ENCODE peak calls at places on chromosomes 1 and 21, in ten cellular contexts. Y is GM18507; N is Right ventricle myocardium inferior; R is C1 segment of cervical spinal cord; P is iPS-NIHi11; X is dermis blood vessel endothelial cell; J is AG20443; B is stimulated activated CD4-positive, alpha-beta T cell treated with anti-CD3 and anti-CD28 coated beads, Interleukin-2, amount 100 ng/mL, for 48 hours; O is renal cortical epithelial cell; L is Right ventricle myocardium superior. T is an unnamed sample.

GRCh38 chr1:18217398-18218043 is 109.9 kb downstream of the IGSF21 start:
- DNase-seq in Y (no peak), N (no peak), R (no peak), P (peak; percentile 76), X (no peak), J (peak; percentile 57), B (no peak), O (peak; percentile 2), L (no peak), T (peak; percentile 30)

GRCh38 chr1:232853994-232854532 is 48.8 kb downstream of the MAP10 start:
- DNase-seq in Y (no peak), N (no peak), R (no peak), P (no peak), X (no peak), J (peak; percentile 66), B (no peak), O (peak; percentile 97), L (no peak), T (no peak)

GRCh38 chr1:1943834-1944570 is 24.9 kb upstream of the TMEM52 start:
- DNase-seq in Y (peak; percentile 23), N (peak; percentile 75), R (no peak), P (peak; percentile 91), X (peak; percentile 63), J (peak; percentile 84), B (peak; percentile 58), O (no peak), L (peak; percentile 65), T (peak; percentile 67)

GRCh38 chr21:31397515-31397926 is 53.5 kb upstream of the TIAM1 start:
- DNase-seq in Y (no peak), N (no peak), R (no peak), P (no peak), X (no peak), J (no peak), B (no peak), O (no peak), L (no peak), T (no peak)

GRCh38 chr1:9039761-9040658 is 13.8 kb upstream of the SLC2A7 start:
- DNase-seq in Y (no peak), N (peak; percentile 68), R (no peak), P (no peak), X (peak; percentile 6), J (no peak), B (no peak), O (no peak), L (no peak), T (no peak)

GRCh38 chr1:100543640-100544039 is 5.7 kb downstream of the GPR88 start:
- DNase-seq in Y (no peak), N (no peak), R (no peak), P (peak; percentile 72), X (peak; percentile 18), J (no peak), B (no peak), O (peak; percentile 13), L (no peak), T (peak; percentile 36)

GRCh38 chr1:117570988-117571409 is 34.8 kb upstream of the TENT5C start:
- DNase-seq in Y (no peak), N (no peak), R (no peak), P (peak; percentile 73), X (no peak), J (no peak), B (no peak), O (peak; percentile 47), L (no peak), T (no peak)

GRCh38 chr1:83693409-83694126 is 305.4 kb downstream of the TTLL7 start:
- DNase-seq in Y (no peak), N (no peak), R (no peak), P (peak; percentile 45), X (peak; percentile 2), J (peak; percentile 34), B (no peak), O (no peak), L (no peak), T (no peak)

GRCh38 chr1:112540395-112540794 is 31.6 kb downstream of the WNT2B start:
- DNase-seq in Y (no peak), N (no peak), R (no peak), P (no peak), X (no peak), J (peak; percentile 30), B (no peak), O (no peak), L (no peak), T (no peak)

GRCh38 chr1:148263128-148263905 is 111.2 kb upstream of the NBPF11 start:
- DNase-seq in Y (peak; percentile 26), N (no peak), R (peak; percentile 65), P (peak; percentile 71), X (peak; percentile 59), J (peak; percentile 55), B (peak; percentile 67), O (peak; percentile 90), L (peak; percentile 47), T (peak; percentile 43)

GRCh38 chr1:3222042-3222692 is 153.2 kb downstream of the PRDM16 start:
- DNase-seq in Y (no peak), N (no peak), R (no peak), P (peak; percentile 49), X (no peak), J (no peak), B (no peak), O (no peak), L (no peak), T (no peak)

GRCh38 chr1:158951956-158952355 is 20.6 kb downstream of the PYHIN1 start:
- DNase-seq in Y (peak; percentile 56), N (no peak), R (no peak), P (peak; percentile 25), X (no peak), J (no peak), B (no peak), O (no peak), L (no peak), T (peak; percentile 20)

GRCh38 chr1:234134878-234135277 is 230.4 kb downstream of the SLC35F3 start:
- DNase-seq in Y (no peak), N (no peak), R (no peak), P (no peak), X (no peak), J (no peak), B (no peak), O (no peak), L (no peak), T (no peak)

GRCh38 chr1:31299365-31299764 is 2.5 kb downstream of the ZCCHC17 start:
- DNase-seq in Y (no peak), N (no peak), R (no peak), P (no peak), X (peak; percentile 9), J (no peak), B (no peak), O (peak; percentile 60), L (no peak), T (no peak)

GRCh38 chr1:24283326-24284155 is 35.6 kb upstream of the GRHL3 start:
- DNase-seq in Y (no peak), N (no peak), R (no peak), P (no peak), X (peak; percentile 79), J (peak; percentile 54), B (no peak), O (peak; percentile 42), L (no peak), T (no peak)